ENCODE peak calls at places on chromosomes 7 and 10, in four cellular contexts. M is kidney, H is endothelial cell of umbilical vein, P is Caco-2. C is an unnamed sample.

GRCh38 chr7:132251327-132251659 is 325.0 kb downstream of the PLXNA4 start:
- DNase-seq in M (peak; percentile 94), H (no peak), P (peak; percentile 44), C (peak; percentile 58)

GRCh38 chr7:13017325-13017853 is 330.0 kb downstream of the ARL4A start:
- DNase-seq in H (peak; percentile 56), M (no peak), P (peak; percentile 87), C (peak; percentile 21)

GRCh38 chr10:98295907-98296306 is 27.9 kb upstream of the LOXL4 start:
- DNase-seq in P (no peak), M (no peak), H (no peak), C (no peak)

GRCh38 chr10:118246340-118247247 is 95.5 kb downstream of the FAM204A start:
- DNase-seq in M (no peak), P (no peak), H (no peak), C (peak; percentile 59)

GRCh38 chr10:122461367-122461728 is at the start of gene HTRA1:
- DNase-seq in H (peak; percentile 67), P (peak; percentile 61), M (peak; percentile 92), C (peak; percentile 94)

GRCh38 chr7:156104501-156105336 is 292.5 kb upstream of the SHH start:
- DNase-seq in H (no peak), M (peak; percentile 60), P (no peak), C (no peak)

GRCh38 chr10:35379226-35380137 is 43.2 kb downstream of the CCNY start:
- DNase-seq in P (no peak), H (peak; percentile 99), M (no peak), C (no peak)

GRCh38 chr10:20995123-20995978 is 98.2 kb upstream of the NEBL start:
- DNase-seq in H (no peak), M (no peak), P (no peak), C (no peak)

GRCh38 chr7:17274551-17275245 is 23.8 kb upstream of the AHR start:
- DNase-seq in H (peak; percentile 79), M (no peak), P (no peak), C (no peak)

GRCh38 chr10:103661198-103661950 is 167.9 kb downstream of the NEURL1 start:
- DNase-seq in M (peak; percentile 94), P (no peak), H (no peak), C (peak; percentile 96)

GRCh38 chr7:104160375-104160774 is 47.4 kb downstream of the ORC5 start:
- DNase-seq in H (peak; percentile 40), M (no peak), P (no peak), C (no peak)

GRCh38 chr7:148819697-148820332 is 64.3 kb downstream of the EZH2 start:
- DNase-seq in M (no peak), P (no peak), H (peak; percentile 33), C (no peak)

GRCh38 chr10:13542533-13542932 is 13.7 kb upstream of the BEND7 start:
- DNase-seq in H (no peak), M (no peak), P (no peak), C (no peak)

GRCh38 chr10:91313761-91314520 is 93.5 kb downstream of the PCGF5 start:
- DNase-seq in M (no peak), H (peak; percentile 7), P (no peak), C (no peak)

GRCh38 chr10:50279489-50279888 is 28.2 kb upstream of the ASAH2 start:
- DNase-seq in P (peak; percentile 25), H (no peak), M (no peak), C (peak; percentile 6)

GRCh38 chr7:67631496-67631895 is 634.9 kb downstream of the TYW1 start:
- DNase-seq in M (no peak), H (no peak), P (no peak), C (no peak)

GRCh38 chr7:71509381-71509780 is 377.4 kb downstream of the GALNT17 start:
- DNase-seq in P (no peak), M (no peak), H (no peak), C (no peak)

GRCh38 chr10:124731551-124731950 is 12.6 kb downstream of the FAM53B start:
- DNase-seq in P (no peak), M (peak; percentile 56), H (no peak), C (no peak)

GRCh38 chr10:59847888-59848287 is 58.5 kb downstream of the CCDC6 start:
- DNase-seq in P (no peak), M (no peak), H (no peak), C (no peak)

GRCh38 chr7:33807158-33807530 is 98.2 kb upstream of the BMPER start:
- DNase-seq in P (no peak), H (no peak), M (no peak), C (no peak)

GRCh38 chr7:37409456-37409855 is 39.2 kb downstream of the ELMO1 start:
- DNase-seq in H (peak; percentile 47), M (no peak), P (no peak), C (no peak)

GRCh38 chr7:150737265-150738055 is at the start of gene GIMAP5:
- DNase-seq in P (no peak), M (peak; percentile 72), H (peak; percentile 48), C (no peak)
- H3K4me3 ChIP-seq in P (no peak within 1 kb of the TSS), M (peak within 1 kb of the TSS; percentile 67), H (no peak within 1 kb of the TSS), C (no peak within 1 kb of the TSS)

DNA sequence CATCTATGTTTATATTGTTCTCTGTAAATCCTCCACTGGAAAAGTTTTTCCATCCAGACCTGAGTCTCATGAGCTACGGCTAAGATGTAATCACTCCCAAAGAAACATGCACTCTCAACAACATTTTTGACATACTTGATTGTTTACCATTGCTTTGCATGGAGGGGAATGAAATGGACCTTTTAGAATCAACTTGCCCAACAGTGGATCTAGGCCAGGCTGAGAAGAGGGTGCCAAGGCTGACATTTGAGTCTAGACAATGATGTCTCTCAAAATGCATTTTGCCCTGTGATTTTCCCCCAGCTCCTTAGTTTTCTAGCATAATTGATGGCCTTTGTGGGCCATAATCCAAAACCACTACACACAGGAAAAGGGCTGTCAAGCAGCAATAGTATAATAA is 297.8 kb upstream of the KLF6 start:
- DNase-seq in H (peak; percentile 63), M (no peak), P (no peak), C (no peak)
- H3K4me3 ChIP-seq in H (no peak overlapping the region), M (no peak overlapping the region), P (no peak overlapping the region), C (no peak overlapping the region)

GRCh38 chr10:130354555-130354954 is 218.4 kb downstream of the GLRX3 start:
- DNase-seq in P (no peak), M (peak; percentile 31), H (no peak), C (no peak)

GRCh38 chr10:130350996-130351395 is 214.8 kb downstream of the GLRX3 start:
- DNase-seq in H (no peak), M (peak; percentile 12), P (no peak), C (no peak)

GRCh38 chr10:130352291-130352645 is 216.1 kb downstream of the GLRX3 start:
- DNase-seq in P (no peak), M (peak; percentile 26), H (no peak), C (no peak)

GRCh38 chr10:130353928-130354327 is 217.7 kb downstream of the GLRX3 start:
- DNase-seq in M (no peak), H (no peak), P (no peak), C (no peak)

GRCh38 chr10:130351466-130352290 is 215.5 kb downstream of the GLRX3 start:
- DNase-seq in M (peak; percentile 53), P (no peak), H (no peak), C (no peak)
- H3K4me3 ChIP-seq in M (no peak overlapping the region), P (no peak overlapping the region), H (no peak overlapping the region), C (no peak overlapping the region)

GRCh38 chr10:93073539-93074136 is at the start of gene CYP26A1:
- DNase-seq in H (no peak), P (peak; percentile 57), M (no peak), C (peak; percentile 90)
- H3K4me3 ChIP-seq in H (no peak within 1 kb of the TSS), P (peak within 1 kb of the TSS; percentile 62), M (peak within 1 kb of the TSS; percentile 73), C (peak within 1 kb of the TSS; percentile 60)

DNA sequence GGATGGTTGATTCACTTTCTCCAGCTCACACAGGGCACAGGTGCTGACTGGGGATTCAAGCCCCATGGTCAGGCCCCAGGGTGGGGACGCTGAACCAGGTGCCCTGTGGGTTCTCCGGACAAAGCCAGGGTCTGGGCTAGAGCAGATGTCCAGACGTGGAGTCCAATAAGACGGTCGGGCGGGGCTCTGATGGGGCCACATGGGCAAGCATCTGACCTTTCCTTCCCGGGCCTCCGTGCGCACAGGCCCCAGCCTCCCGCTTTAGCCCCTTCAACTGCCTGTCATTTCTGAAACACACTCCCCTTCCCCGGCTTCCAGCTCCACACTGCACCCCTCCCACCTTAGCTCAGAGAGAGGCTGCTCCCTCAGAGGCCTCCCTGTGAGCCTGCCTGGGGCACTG is 153.0 kb upstream of the PPP2R2D start:
- DNase-seq in P (no peak), M (no peak), H (no peak), C (no peak)
- H3K4me3 ChIP-seq in P (no peak overlapping the region), M (no peak overlapping the region), H (no peak overlapping the region), C (no peak overlapping the region)

GRCh38 chr7:20785211-20786048 is 1.3 kb downstream of the SP8 start:
- DNase-seq in P (peak; percentile 42), H (no peak), M (no peak), C (peak; percentile 81)

GRCh38 chr7:20783131-20783715 is 3.5 kb downstream of the SP8 start:
- DNase-seq in P (no peak), M (no peak), H (peak; percentile 29), C (peak; percentile 76)

GRCh38 chr7:20786049-20786412 is 655 bp downstream of the SP8 start:
- DNase-seq in M (no peak), P (no peak), H (no peak), C (no peak)

GRCh38 chr7:20784311-20785210 is 2.1 kb downstream of the SP8 start:
- DNase-seq in P (peak; percentile 87), M (peak; percentile 73), H (peak; percentile 21), C (peak; percentile 85)

DNA sequence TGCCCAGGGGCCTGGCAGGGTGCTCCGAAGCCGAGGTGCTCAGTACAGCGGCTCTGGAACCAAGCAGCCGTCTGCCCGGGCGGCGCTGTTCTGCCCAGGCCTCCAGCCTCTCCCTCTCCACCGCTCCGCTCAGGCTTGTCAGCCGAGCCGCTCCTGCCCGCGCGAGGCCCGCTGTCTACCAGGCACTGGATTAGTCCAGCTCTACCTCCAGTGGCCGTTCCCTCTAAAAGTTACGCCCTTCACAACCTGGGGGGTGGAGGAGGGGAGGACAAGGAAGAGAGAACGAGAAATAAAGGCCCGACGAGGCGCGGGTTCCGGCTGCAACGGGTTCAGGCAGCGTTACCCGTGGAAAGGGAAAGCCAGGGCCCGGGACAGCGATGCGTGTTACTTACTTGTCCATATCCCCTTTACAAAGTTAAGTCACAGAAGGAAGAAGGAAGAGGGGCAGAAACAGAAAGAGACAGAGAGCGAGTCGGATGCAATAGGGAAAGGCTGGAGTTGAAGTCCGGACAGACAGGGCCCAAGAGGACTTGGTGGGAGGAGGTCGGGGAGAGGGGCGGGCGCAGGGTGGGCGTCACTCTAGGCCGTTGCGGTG is 2.9 kb downstream of the SP8 start:
- DNase-seq in M (no peak), P (no peak), H (peak; percentile 36), C (peak; percentile 76)
- H3K4me3 ChIP-seq in M (peak overlapping the region; percentile 25), P (no peak overlapping the region), H (no peak overlapping the region), C (peak overlapping the region; percentile 68)